ENCODE peak calls at places on chromosomes 6 and 20, in ten cellular contexts. W, O, Q, H, T, Z, U, I, B and Y are unnamed samples.

GRCh38 chr6:16256781-16257180 is 18.4 kb downstream of the GMPR start:
- DNase-seq in H (no peak), I (no peak), W (no peak), O (no peak), T (no peak), Q (no peak), Z (no peak), B (no peak), U (no peak), Y (no peak)

GRCh38 chr20:11675920-11676617 is 241.6 kb upstream of the BTBD3 start:
- DNase-seq in W (no peak), H (no peak), I (peak), O (no peak), U (no peak), T (peak), Q (no peak), B (no peak), Z (no peak), Y (no peak)

GRCh38 chr6:95599691-95600090 is 22.4 kb downstream of the MANEA start:
- DNase-seq in Q (no peak), T (no peak), O (no peak), Z (no peak), B (no peak), W (no peak), H (no peak), U (no peak), I (no peak), Y (no peak)

GRCh38 chr20:47258745-47259695 is 97.5 kb downstream of the ZMYND8 start:
- DNase-seq in U (no peak), T (peak), Z (no peak), H (no peak), Q (no peak), B (no peak), W (peak), I (peak), O (no peak), Y (no peak)

GRCh38 chr6:154994881-154995240 is 254 bp upstream of the TIAM2 start:
- DNase-seq in T (no peak), Q (no peak), I (no peak), O (no peak), Z (no peak), W (no peak), U (no peak), H (no peak), B (no peak), Y (no peak)

GRCh38 chr6:145310116-145310515 is 425.2 kb downstream of the EPM2A start:
- DNase-seq in H (no peak), I (peak), W (no peak), Z (no peak), B (no peak), T (no peak), Q (no peak), U (no peak), O (no peak), Y (no peak)

GRCh38 chr6:139457482-139457881 is 83.0 kb upstream of the CITED2 start:
- DNase-seq in I (peak), T (no peak), H (no peak), B (no peak), O (no peak), Z (no peak), Q (no peak), U (no peak), W (no peak), Y (no peak)

GRCh38 chr20:17499041-17499440 is 32.1 kb downstream of the BFSP1 start:
- DNase-seq in B (no peak), U (no peak), I (peak), O (peak), Q (no peak), T (no peak), W (no peak), H (no peak), Z (no peak), Y (no peak)

GRCh38 chr6:136846046-136846445 is 23.7 kb downstream of the PEX7 start:
- DNase-seq in Q (peak), H (no peak), T (peak), Z (peak), U (no peak), O (no peak), W (peak), I (peak), B (peak), Y (no peak)

GRCh38 chr6:167469101-167469500 is 144.2 kb downstream of the TTLL2 start:
- DNase-seq in Q (no peak), H (no peak), Z (no peak), T (no peak), B (no peak), O (peak), U (no peak), W (no peak), I (no peak), Y (no peak)

GRCh38 chr20:23582293-23582692 is 14.0 kb upstream of the CST9L start:
- DNase-seq in B (no peak), Q (no peak), O (no peak), T (no peak), U (no peak), H (no peak), Z (no peak), I (no peak), W (no peak), Y (peak)

GRCh38 chr6:50143011-50143719 is 93.4 kb upstream of the DEFB112 start:
- DNase-seq in Q (no peak), W (no peak), H (no peak), B (no peak), O (no peak), I (peak), Z (no peak), T (no peak), U (no peak), Y (no peak)

GRCh38 chr6:89411269-89412070 is 603 bp downstream of the RRAGD start:
- DNase-seq in T (peak), Z (no peak), U (peak), I (no peak), Q (peak), H (no peak), O (peak), B (peak), W (no peak), Y (peak)

GRCh38 chr6:89411019-89411268 is 1.1 kb downstream of the RRAGD start:
- DNase-seq in T (peak), Z (no peak), O (no peak), B (no peak), Q (peak), W (no peak), H (no peak), I (no peak), U (no peak), Y (peak)

GRCh38 chr6:89412071-89413005 is at the start of gene RRAGD:
- DNase-seq in T (peak), U (peak), Q (peak), H (no peak), W (no peak), O (peak), I (no peak), B (peak), Z (no peak), Y (no peak)

GRCh38 chr6:89414215-89414614 is 2.1 kb upstream of the RRAGD start:
- DNase-seq in B (no peak), Q (no peak), U (no peak), Z (peak), I (no peak), H (no peak), W (no peak), T (no peak), O (no peak), Y (no peak)

GRCh38 chr6:89413006-89413400 is 930 bp upstream of the RRAGD start:
- DNase-seq in W (no peak), B (peak), I (no peak), Q (peak), Z (no peak), O (no peak), U (peak), T (no peak), H (no peak), Y (peak)
- H3K27ac ChIP-seq in W (no peak), B (no peak), I (no peak), Q (no peak), Z (no peak), O (peak), U (peak), T (no peak), H (no peak), Y (no peak)

DNA sequence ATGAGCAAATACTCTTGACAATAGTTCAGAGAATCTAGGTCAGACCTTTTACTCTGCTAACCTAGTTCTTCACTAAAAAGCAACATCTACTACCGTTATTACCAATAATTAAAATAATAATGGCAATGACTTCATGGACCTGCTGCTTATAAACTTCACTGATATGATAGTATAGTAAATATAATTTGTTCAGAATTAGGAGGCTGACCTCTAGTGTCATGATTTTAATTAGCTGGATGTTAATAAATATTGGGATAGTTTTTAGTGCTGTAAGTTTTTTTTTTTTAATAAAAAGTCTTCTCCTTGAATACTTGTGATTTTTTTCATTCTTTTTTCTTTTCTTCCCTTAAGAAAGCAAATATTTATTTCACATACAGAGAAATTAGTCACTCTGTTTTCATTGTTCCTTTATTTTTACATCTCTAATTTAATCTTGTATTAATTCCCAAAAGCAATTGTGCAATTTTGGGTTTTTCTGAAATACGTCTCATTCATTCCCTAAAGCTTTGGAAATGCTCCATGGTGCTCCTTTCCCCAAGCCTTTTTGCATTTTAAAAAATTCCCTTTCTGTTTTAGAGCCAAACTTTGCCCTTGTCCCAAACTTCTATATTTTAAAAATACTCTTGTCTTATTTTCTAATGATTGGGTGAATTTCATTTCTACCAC is 46.6 kb upstream of the UST start:
- DNase-seq in Z (no peak), O (no peak), B (no peak), U (no peak), I (peak), H (no peak), W (no peak), T (no peak), Q (no peak), Y (no peak)
- TF ChIP-seq CTCF in Z (no peak), O (no peak), B (no peak), U (no peak), I (no peak), H (no peak), W (no peak), T (no peak), Q (no peak), Y (no peak)

GRCh38 chr20:31722388-31723281 is at the start of gene BCL2L1:
- DNase-seq in H (no peak), Z (peak), Q (peak), O (peak), T (peak), W (peak), I (peak), U (peak), B (peak), Y (peak)
- TF ChIP-seq POLR2A in H (peak), Z (peak), Q (peak), O (no peak), T (peak), W (peak), I (peak), U (peak), B (peak), Y (peak)

DNA sequence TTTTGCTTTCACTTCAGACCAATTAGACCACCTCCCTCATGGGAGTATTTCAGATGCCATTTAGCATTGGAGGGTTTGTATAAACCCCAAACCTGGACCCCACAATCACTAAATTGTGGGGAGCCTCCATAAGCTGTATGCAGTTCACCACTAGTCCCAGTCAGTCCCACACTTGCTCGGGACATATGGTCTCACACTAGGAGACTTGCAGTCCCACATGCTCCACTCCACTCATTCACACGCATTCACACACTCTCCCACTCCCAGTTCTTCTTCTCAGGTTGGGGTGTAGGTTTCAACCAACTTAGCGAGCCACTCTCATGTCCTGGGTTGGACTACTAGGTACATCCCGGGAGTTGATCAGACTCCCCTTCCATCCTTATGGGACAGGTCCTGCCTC is 84.5 kb upstream of the GPR6 start:
- DNase-seq in T (no peak), W (no peak), O (no peak), U (no peak), I (no peak), Z (no peak), B (no peak), Q (no peak), H (no peak), Y (no peak)
- H3K27ac ChIP-seq in T (no peak), W (no peak), O (peak), U (peak), I (no peak), Z (no peak), B (peak), Q (peak), H (peak), Y (no peak)

GRCh38 chr20:63740501-63741353 is 1.2 kb downstream of the SLC2A4RG start:
- DNase-seq in O (peak), Q (peak), U (peak), Z (peak), B (peak), H (no peak), W (peak), I (peak), T (peak), Y (peak)
- TF ChIP-seq CTCF in O (no peak), Q (peak), U (no peak), Z (peak), B (peak), H (no peak), W (peak), I (peak), T (peak), Y (peak)

GRCh38 chr6:156778615-156779205 is 1.5 kb downstream of the ARID1B start:
- DNase-seq in T (peak), B (peak), H (no peak), Z (peak), O (no peak), U (peak), W (peak), Q (peak), I (no peak), Y (no peak)

GRCh38 chr6:156780962-156781705 is 4.0 kb downstream of the ARID1B start:
- DNase-seq in O (no peak), I (no peak), Q (no peak), T (no peak), H (no peak), Z (no peak), W (no peak), B (no peak), U (no peak), Y (no peak)

GRCh38 chr6:156780117-156780641 is 3.0 kb downstream of the ARID1B start:
- DNase-seq in O (no peak), Z (peak), B (peak), Q (peak), W (peak), T (peak), I (peak), U (peak), H (no peak), Y (no peak)

GRCh38 chr6:156777866-156778614 is 862 bp downstream of the ARID1B start:
- DNase-seq in O (no peak), H (no peak), W (peak), Z (peak), I (peak), Q (peak), U (peak), B (peak), T (peak), Y (no peak)

DNA sequence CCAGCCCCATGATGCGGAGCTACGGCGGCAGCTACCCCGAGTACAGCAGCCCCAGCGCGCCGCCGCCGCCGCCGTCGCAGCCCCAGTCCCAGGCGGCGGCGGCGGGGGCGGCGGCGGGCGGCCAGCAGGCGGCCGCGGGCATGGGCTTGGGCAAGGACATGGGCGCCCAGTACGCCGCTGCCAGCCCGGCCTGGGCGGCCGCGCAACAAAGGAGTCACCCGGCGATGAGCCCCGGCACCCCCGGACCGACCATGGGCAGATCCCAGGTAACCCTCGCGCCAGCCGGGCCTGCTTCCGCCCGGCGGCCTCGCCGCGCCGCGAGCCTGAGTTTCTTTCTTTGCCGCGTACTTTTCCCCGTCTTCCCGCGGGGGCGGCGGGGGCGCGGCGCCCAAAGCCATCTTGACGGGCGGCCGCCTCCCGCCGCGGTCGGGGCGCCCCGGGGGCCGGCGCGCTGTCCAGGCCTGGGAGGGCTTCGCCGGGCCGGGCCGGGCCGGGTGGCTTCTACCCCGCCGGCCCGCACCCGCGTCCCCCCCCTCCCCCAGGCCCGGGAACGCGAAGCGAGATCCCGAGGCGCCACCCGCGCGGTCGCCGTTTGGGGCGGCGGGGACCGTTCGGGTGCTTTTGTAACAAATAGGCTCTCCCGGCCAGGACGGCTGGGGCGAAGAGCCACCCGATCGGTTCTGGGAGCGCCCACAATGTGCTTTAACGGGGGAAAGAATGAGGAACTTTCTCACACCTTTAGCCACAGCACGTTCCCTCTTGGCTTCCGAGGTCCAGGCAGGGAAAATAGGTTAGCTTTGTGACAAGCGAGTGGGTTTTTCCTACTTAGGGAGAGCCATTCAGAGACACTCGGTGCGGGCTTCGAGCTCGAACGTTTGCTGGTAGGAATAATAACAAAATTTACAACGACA is 2.3 kb downstream of the ARID1B start:
- DNase-seq in U (peak), Q (peak), Z (peak), B (peak), W (peak), T (peak), H (no peak), O (no peak), I (no peak), Y (no peak)
- TF ChIP-seq POLR2A in U (no peak), Q (no peak), Z (no peak), B (no peak), W (no peak), T (no peak), H (no peak), O (no peak), I (peak), Y (no peak)

DNA sequence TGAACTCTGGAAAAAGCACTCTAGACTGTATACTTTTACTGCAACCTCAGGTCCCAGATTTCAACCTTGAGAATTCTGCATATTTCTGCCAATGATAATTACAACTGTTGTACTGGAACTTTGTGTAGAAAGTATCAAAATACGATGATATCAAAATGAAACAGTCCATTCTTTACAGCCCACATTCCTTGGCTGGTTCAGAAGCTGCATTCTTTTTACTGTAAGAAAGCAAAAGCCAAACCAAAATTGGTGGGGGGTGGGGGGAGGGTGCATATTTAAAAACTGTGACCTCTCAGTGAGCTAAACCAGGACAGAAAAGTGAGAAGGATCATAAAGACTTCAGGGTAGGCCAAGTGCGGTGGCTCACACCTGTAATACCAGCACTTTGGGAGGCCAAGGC is 41.8 kb upstream of the UBR2 start:
- DNase-seq in Q (no peak), H (no peak), O (no peak), I (peak), U (no peak), B (no peak), Z (no peak), W (no peak), T (no peak), Y (no peak)
- H3K27ac ChIP-seq in Q (no peak), H (no peak), O (no peak), I (no peak), U (no peak), B (no peak), Z (no peak), W (no peak), T (no peak), Y (no peak)

GRCh38 chr6:2204272-2204671 is 41.1 kb downstream of the GMDS start:
- DNase-seq in U (no peak), H (no peak), Z (no peak), Q (no peak), W (no peak), O (no peak), I (no peak), B (no peak), T (no peak), Y (no peak)

GRCh38 chr6:2205396-2205795 is 40.0 kb downstream of the GMDS start:
- DNase-seq in T (no peak), B (no peak), H (no peak), I (no peak), O (no peak), U (no peak), Z (no peak), W (no peak), Q (no peak), Y (no peak)

GRCh38 chr6:2213082-2213481 is 32.3 kb downstream of the GMDS start:
- DNase-seq in H (no peak), W (no peak), Z (no peak), Q (no peak), O (no peak), U (no peak), I (no peak), T (no peak), B (no peak), Y (no peak)

GRCh38 chr6:2209226-2209809 is 36.1 kb downstream of the GMDS start:
- DNase-seq in I (peak), Q (peak), U (peak), Z (peak), T (no peak), W (peak), B (peak), O (no peak), H (peak), Y (no peak)
- TF ChIP-seq CTCF in I (peak), Q (peak), U (peak), Z (peak), T (peak), W (peak), B (peak), O (peak), H (peak), Y (peak)